ENCODE peak calls at places on chromosomes 6 and 20, in six cellular contexts. One of them, this sample, is unnamed.
A peak's percentile ranks its signal among the peaks of the same experiment; 100 is the strongest.

GRCh38 chr6:170166511-170167122 is 124.3 kb downstream of the DLL1 start:
- DNase-seq in neural progenitor cell: no peak
- DNase-seq in astrocyte: no peak
- DNase-seq in neuronal stem cell: no peak
- DNase-seq in endodermal cell: no peak
- DNase-seq in GM23248: no peak
- DNase-seq in this sample: no peak

GRCh38 chr6:105322499-105323231 is 80.2 kb downstream of the PREP start:
- DNase-seq in astrocyte: no peak
- DNase-seq in neural progenitor cell: no peak
- DNase-seq in endodermal cell: no peak
- DNase-seq in neuronal stem cell: no peak
- DNase-seq in GM23248: no peak
- DNase-seq in this sample: peak; percentile 40

GRCh38 chr20:10622657-10623418 is 51.0 kb downstream of the JAG1 start:
- DNase-seq in GM23248: peak; percentile 89
- DNase-seq in neural progenitor cell: no peak
- DNase-seq in endodermal cell: no peak
- DNase-seq in neuronal stem cell: no peak
- DNase-seq in astrocyte: peak; percentile 89
- DNase-seq in this sample: no peak

GRCh38 chr6:135002229-135002844 is 52.3 kb downstream of the HBS1L start:
- DNase-seq in endodermal cell: no peak
- DNase-seq in GM23248: peak; percentile 61
- DNase-seq in astrocyte: no peak
- DNase-seq in neural progenitor cell: peak; percentile 21
- DNase-seq in neuronal stem cell: no peak
- DNase-seq in this sample: no peak

GRCh38 chr6:43405354-43405753 is 22.0 kb upstream of the ABCC10 start:
- DNase-seq in neuronal stem cell: no peak
- DNase-seq in astrocyte: peak; percentile 28
- DNase-seq in endodermal cell: no peak
- DNase-seq in GM23248: peak; percentile 31
- DNase-seq in neural progenitor cell: no peak
- DNase-seq in this sample: no peak

GRCh38 chr6:147909645-147910044 is 401.2 kb downstream of the SAMD5 start:
- DNase-seq in GM23248: no peak
- DNase-seq in neuronal stem cell: no peak
- DNase-seq in endodermal cell: no peak
- DNase-seq in astrocyte: peak; percentile 49
- DNase-seq in neural progenitor cell: no peak
- DNase-seq in this sample: no peak

GRCh38 chr20:49306903-49307336 is 29.1 kb upstream of the ZNFX1 start:
- DNase-seq in neuronal stem cell: no peak
- DNase-seq in neural progenitor cell: no peak
- DNase-seq in astrocyte: no peak
- DNase-seq in endodermal cell: peak; percentile 46
- DNase-seq in GM23248: no peak
- DNase-seq in this sample: no peak

GRCh38 chr6:45491048-45491447 is 113.3 kb upstream of the SUPT3H start:
- DNase-seq in neural progenitor cell: no peak
- DNase-seq in neuronal stem cell: no peak
- DNase-seq in endodermal cell: no peak
- DNase-seq in GM23248: no peak
- DNase-seq in astrocyte: no peak
- DNase-seq in this sample: no peak

GRCh38 chr6:139583420-139583819 is 209.0 kb upstream of the CITED2 start:
- DNase-seq in GM23248: no peak
- DNase-seq in endodermal cell: no peak
- DNase-seq in astrocyte: peak; percentile 48
- DNase-seq in neural progenitor cell: no peak
- DNase-seq in neuronal stem cell: no peak
- DNase-seq in this sample: no peak

GRCh38 chr20:61315319-61315718 is 63.3 kb downstream of the CDH4 start:
- DNase-seq in endodermal cell: no peak
- DNase-seq in neural progenitor cell: no peak
- DNase-seq in astrocyte: no peak
- DNase-seq in GM23248: no peak
- DNase-seq in neuronal stem cell: no peak
- DNase-seq in this sample: no peak

GRCh38 chr20:49501917-49502316 is 19.4 kb upstream of the KCNB1 start:
- DNase-seq in endodermal cell: no peak
- DNase-seq in neural progenitor cell: peak; percentile 21
- DNase-seq in neuronal stem cell: no peak
- DNase-seq in astrocyte: peak; percentile 31
- DNase-seq in GM23248: peak; percentile 51
- DNase-seq in this sample: no peak

GRCh38 chr20:21432911-21433310 is 35.6 kb upstream of the NKX2-4 start:
- DNase-seq in GM23248: peak; percentile 53
- DNase-seq in astrocyte: no peak
- DNase-seq in endodermal cell: no peak
- DNase-seq in neural progenitor cell: no peak
- DNase-seq in neuronal stem cell: no peak
- DNase-seq in this sample: no peak

GRCh38 chr6:11798096-11798495 is 19.5 kb upstream of the ADTRP start:
- DNase-seq in neural progenitor cell: no peak
- DNase-seq in GM23248: peak; percentile 53
- DNase-seq in endodermal cell: no peak
- DNase-seq in astrocyte: no peak
- DNase-seq in neuronal stem cell: no peak
- DNase-seq in this sample: no peak

GRCh38 chr6:71254323-71254722 is 34.3 kb upstream of the OGFRL1 start:
- DNase-seq in astrocyte: no peak
- DNase-seq in neural progenitor cell: peak; percentile 23
- DNase-seq in GM23248: no peak
- DNase-seq in neuronal stem cell: peak; percentile 8
- DNase-seq in endodermal cell: peak; percentile 53
- DNase-seq in this sample: no peak

GRCh38 chr20:63497138-63497945 is 1.5 kb downstream of the EEF1A2 start:
- DNase-seq in astrocyte: no peak
- DNase-seq in neural progenitor cell: no peak
- DNase-seq in GM23248: no peak
- DNase-seq in neuronal stem cell: no peak
- DNase-seq in endodermal cell: no peak
- DNase-seq in this sample: no peak

GRCh38 chr6:138307352-138307751 is 70.4 kb upstream of the SMIM28 start:
- DNase-seq in neuronal stem cell: no peak
- DNase-seq in neural progenitor cell: no peak
- DNase-seq in GM23248: no peak
- DNase-seq in endodermal cell: no peak
- DNase-seq in astrocyte: peak; percentile 16
- DNase-seq in this sample: no peak

GRCh38 chr6:144151010-144151727 is 852 bp downstream of the STX11 start:
- DNase-seq in neuronal stem cell: no peak
- DNase-seq in endodermal cell: peak; percentile 69
- DNase-seq in neural progenitor cell: peak; percentile 15
- DNase-seq in astrocyte: no peak
- DNase-seq in GM23248: peak; percentile 59
- DNase-seq in this sample: no peak

GRCh38 chr6:151723152-151723551 is 84.3 kb upstream of the ESR1 start:
- DNase-seq in GM23248: no peak
- DNase-seq in endodermal cell: no peak
- DNase-seq in astrocyte: no peak
- DNase-seq in neuronal stem cell: no peak
- DNase-seq in neural progenitor cell: no peak
- DNase-seq in this sample: no peak

GRCh38 chr20:2873747-2874041 is 413 bp downstream of the PTPRA start:
- DNase-seq in astrocyte: no peak
- DNase-seq in endodermal cell: peak; percentile 86
- DNase-seq in neuronal stem cell: peak; percentile 65
- DNase-seq in GM23248: peak; percentile 80
- DNase-seq in neural progenitor cell: peak; percentile 91
- DNase-seq in this sample: no peak

GRCh38 chr20:24211972-24212371 is 223.4 kb upstream of the GGTLC1 start:
- DNase-seq in endodermal cell: no peak
- DNase-seq in astrocyte: no peak
- DNase-seq in neuronal stem cell: no peak
- DNase-seq in GM23248: no peak
- DNase-seq in neural progenitor cell: peak; percentile 62
- DNase-seq in this sample: no peak

GRCh38 chr20:24212494-24212893 is 223.9 kb upstream of the GGTLC1 start:
- DNase-seq in endodermal cell: no peak
- DNase-seq in neural progenitor cell: no peak
- DNase-seq in neuronal stem cell: no peak
- DNase-seq in astrocyte: no peak
- DNase-seq in GM23248: no peak
- DNase-seq in this sample: no peak

GRCh38 chr20:24206995-24207394 is 218.4 kb upstream of the GGTLC1 start:
- DNase-seq in astrocyte: no peak
- DNase-seq in endodermal cell: no peak
- DNase-seq in neuronal stem cell: no peak
- DNase-seq in neural progenitor cell: no peak
- DNase-seq in GM23248: no peak
- DNase-seq in this sample: no peak

GRCh38 chr20:24208652-24209051 is 220.1 kb upstream of the GGTLC1 start:
- DNase-seq in neural progenitor cell: peak; percentile 54
- DNase-seq in GM23248: no peak
- DNase-seq in neuronal stem cell: no peak
- DNase-seq in astrocyte: no peak
- DNase-seq in endodermal cell: peak; percentile 83
- DNase-seq in this sample: no peak

GRCh38 chr20:24207803-24208300 is 219.3 kb upstream of the GGTLC1 start:
- DNase-seq in neuronal stem cell: no peak
- DNase-seq in astrocyte: no peak
- DNase-seq in endodermal cell: no peak
- DNase-seq in neural progenitor cell: no peak
- DNase-seq in GM23248: no peak
- DNase-seq in this sample: no peak
- H3K9ac ChIP-seq in neuronal stem cell: peak overlapping the region; percentile 82
- H3K9ac ChIP-seq in astrocyte: no peak overlapping the region
- H3K9ac ChIP-seq in endodermal cell: no peak overlapping the region
- H3K9ac ChIP-seq in neural progenitor cell: no peak overlapping the region
- H3K9ac ChIP-seq in GM23248: no peak overlapping the region
- H3K9ac ChIP-seq in this sample: no peak overlapping the region

GRCh38 chr6:79469381-79470246 is 67.6 kb downstream of the LCA5 start:
- DNase-seq in astrocyte: no peak
- DNase-seq in endodermal cell: no peak
- DNase-seq in neuronal stem cell: no peak
- DNase-seq in GM23248: peak; percentile 17
- DNase-seq in neural progenitor cell: no peak
- DNase-seq in this sample: no peak

GRCh38 chr6:79466222-79466834 is 70.9 kb downstream of the LCA5 start:
- DNase-seq in endodermal cell: no peak
- DNase-seq in GM23248: peak; percentile 66
- DNase-seq in astrocyte: no peak
- DNase-seq in neuronal stem cell: peak; percentile 8
- DNase-seq in neural progenitor cell: peak; percentile 6
- DNase-seq in this sample: no peak

GRCh38 chr6:79467716-79468115 is 69.5 kb downstream of the LCA5 start:
- DNase-seq in neural progenitor cell: peak; percentile 6
- DNase-seq in GM23248: peak; percentile 60
- DNase-seq in neuronal stem cell: no peak
- DNase-seq in endodermal cell: peak; percentile 67
- DNase-seq in astrocyte: no peak
- DNase-seq in this sample: no peak

GRCh38 chr6:79468587-79468986 is 68.6 kb downstream of the LCA5 start:
- DNase-seq in endodermal cell: no peak
- DNase-seq in neural progenitor cell: no peak
- DNase-seq in astrocyte: no peak
- DNase-seq in neuronal stem cell: no peak
- DNase-seq in GM23248: no peak
- DNase-seq in this sample: no peak

DNA sequence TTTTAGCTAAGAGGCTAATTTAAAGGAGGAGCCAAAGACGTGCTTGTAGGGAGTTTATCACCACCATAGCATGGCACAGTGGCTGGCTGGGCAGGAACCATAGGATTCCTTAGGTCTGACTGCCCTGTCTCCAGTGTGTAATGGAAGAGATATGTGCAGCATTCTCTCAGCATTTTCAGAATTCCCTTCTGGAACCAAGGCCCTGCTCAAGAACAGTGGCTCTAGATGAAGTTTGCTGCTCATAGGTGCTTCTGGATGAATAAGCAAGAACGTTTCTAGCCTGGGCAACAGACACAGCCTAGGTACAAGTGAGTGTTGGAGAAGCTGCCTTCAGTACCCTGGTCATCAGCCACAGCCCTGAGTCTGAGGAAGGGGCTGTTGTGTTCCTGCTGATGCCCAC is 69.1 kb downstream of the LCA5 start:
- DNase-seq in neural progenitor cell: no peak
- DNase-seq in GM23248: peak; percentile 72
- DNase-seq in endodermal cell: no peak
- DNase-seq in astrocyte: peak; percentile 60
- DNase-seq in neuronal stem cell: no peak
- DNase-seq in this sample: no peak
- H3K9ac ChIP-seq in neural progenitor cell: no peak overlapping the region
- H3K9ac ChIP-seq in GM23248: no peak overlapping the region
- H3K9ac ChIP-seq in endodermal cell: no peak overlapping the region
- H3K9ac ChIP-seq in astrocyte: no peak overlapping the region
- H3K9ac ChIP-seq in neuronal stem cell: no peak overlapping the region
- H3K9ac ChIP-seq in this sample: no peak overlapping the region

GRCh38 chr6:33317418-33317667 is 201 bp downstream of the ZBTB22 start:
- DNase-seq in endodermal cell: no peak
- DNase-seq in astrocyte: no peak
- DNase-seq in neuronal stem cell: no peak
- DNase-seq in GM23248: no peak
- DNase-seq in neural progenitor cell: no peak
- DNase-seq in this sample: no peak
- H3K9ac ChIP-seq in endodermal cell: no peak overlapping the region
- H3K9ac ChIP-seq in astrocyte: no peak overlapping the region
- H3K9ac ChIP-seq in neuronal stem cell: no peak overlapping the region
- H3K9ac ChIP-seq in GM23248: peak overlapping the region; percentile 80
- H3K9ac ChIP-seq in neural progenitor cell: no peak overlapping the region
- H3K9ac ChIP-seq in this sample: no peak overlapping the region

DNA sequence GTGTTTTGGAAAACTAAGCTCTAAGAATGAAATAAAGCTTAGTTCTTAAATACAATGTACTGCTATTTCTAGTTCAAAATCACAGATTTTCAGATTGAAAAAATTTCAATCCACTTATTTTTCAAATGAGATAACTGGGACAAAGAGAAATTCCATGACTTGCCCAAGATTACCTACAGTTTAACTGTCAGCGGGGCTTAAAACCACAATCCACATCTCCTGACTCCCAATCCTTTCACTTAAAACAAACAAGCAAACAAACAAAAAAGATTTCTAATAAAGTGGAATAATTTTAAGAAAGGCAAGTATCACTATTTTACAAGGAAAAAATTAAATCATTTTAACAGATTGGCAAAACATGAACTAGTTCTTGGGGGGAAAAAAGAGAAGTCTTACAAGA is 4.2 kb downstream of the PHIP start:
- DNase-seq in GM23248: no peak
- DNase-seq in neural progenitor cell: no peak
- DNase-seq in endodermal cell: no peak
- DNase-seq in astrocyte: no peak
- DNase-seq in neuronal stem cell: no peak
- DNase-seq in this sample: no peak
- H3K9ac ChIP-seq in GM23248: no peak overlapping the region
- H3K9ac ChIP-seq in neural progenitor cell: peak overlapping the region; percentile 39
- H3K9ac ChIP-seq in endodermal cell: peak overlapping the region; percentile 1
- H3K9ac ChIP-seq in astrocyte: no peak overlapping the region
- H3K9ac ChIP-seq in neuronal stem cell: no peak overlapping the region
- H3K9ac ChIP-seq in this sample: no peak overlapping the region

This sample was measured in keratinocyte.